ENCODE peak calls at places on chromosome 16, in five cellular contexts. H is adipocyte, F is GM23248, K is tibial nerve, Y is left lung. T is an unnamed sample.

GRCh38 chr16:851209-851810 is 50.8 kb upstream of the GNG13 start:
- DNase-seq in Y (peak; percentile 39), K (no peak), F (no peak), H (no peak), T (no peak)

GRCh38 chr16:46907061-46907774 is 23.1 kb downstream of the GPT2 start:
- DNase-seq in H (no peak), K (no peak), F (no peak), Y (no peak), T (no peak)

GRCh38 chr16:58481931-58482330 is 18.0 kb upstream of the NDRG4 start:
- DNase-seq in K (no peak), Y (no peak), F (peak; percentile 23), H (no peak), T (no peak)

GRCh38 chr16:29745126-29745852 is 501 bp downstream of the C16orf54 start:
- DNase-seq in Y (peak; percentile 82), K (no peak), F (no peak), H (no peak), T (peak; percentile 13)

GRCh38 chr16:77775911-77776909 is 12.2 kb upstream of the VAT1L start:
- DNase-seq in F (peak; percentile 54), H (no peak), Y (no peak), K (no peak), T (no peak)

GRCh38 chr16:66516808-66517585 is 32.9 kb downstream of the TK2 start:
- DNase-seq in K (peak; percentile 94), F (peak; percentile 89), Y (peak; percentile 96), H (peak; percentile 95), T (peak; percentile 37)

GRCh38 chr16:85253127-85253941 is 141.1 kb upstream of the CIBAR2 start:
- DNase-seq in F (peak; percentile 49), H (peak; percentile 72), K (no peak), Y (peak; percentile 91), T (peak; percentile 57)

GRCh38 chr16:17426451-17426850 is 44.3 kb downstream of the XYLT1 start:
- DNase-seq in F (no peak), H (no peak), Y (no peak), K (no peak), T (no peak)

GRCh38 chr16:29784157-29784556 is 6.1 kb downstream of the ZG16 start:
- DNase-seq in K (no peak), F (no peak), H (no peak), Y (no peak), T (no peak)

GRCh38 chr16:84548971-84549844 is 44.7 kb upstream of the MEAK7 start:
- DNase-seq in F (no peak), H (no peak), Y (peak; percentile 66), K (no peak), T (no peak)

GRCh38 chr16:88804173-88804551 is 573 bp downstream of the CDT1 start:
- DNase-seq in H (no peak), Y (no peak), F (no peak), K (no peak), T (no peak)

GRCh38 chr16:56985288-56985961 is 3.9 kb upstream of the NLRC5 start:
- DNase-seq in F (peak; percentile 96), K (peak; percentile 70), H (peak; percentile 93), Y (peak; percentile 84), T (no peak)

GRCh38 chr16:66693088-66693487 is 3.5 kb downstream of the CMTM4 start:
- DNase-seq in K (no peak), Y (no peak), H (no peak), F (no peak), T (no peak)

GRCh38 chr16:35752012-35752772 is 2292.8 kb downstream of the TP53TG3F start:
- DNase-seq in F (no peak), Y (peak; percentile 66), H (no peak), K (no peak), T (no peak)

GRCh38 chr16:35754391-35755369 is 2295.3 kb downstream of the TP53TG3F start:
- DNase-seq in K (no peak), Y (peak; percentile 43), F (no peak), H (no peak), T (no peak)

GRCh38 chr16:35752773-35753558 is 2293.6 kb downstream of the TP53TG3F start:
- DNase-seq in Y (peak; percentile 67), F (no peak), K (no peak), H (no peak), T (no peak)

GRCh38 chr16:35751191-35751941 is 2292.0 kb downstream of the TP53TG3F start:
- DNase-seq in F (no peak), K (no peak), Y (peak; percentile 68), H (no peak), T (no peak)

GRCh38 chr16:35753559-35754390 is 2294.4 kb downstream of the TP53TG3F start:
- DNase-seq in F (no peak), K (no peak), Y (peak; percentile 46), H (no peak), T (no peak)
- H3K9me3 ChIP-seq in F (no peaks in the 10 kb centered on the region), K (no peaks in the 10 kb centered on the region), Y (peaks cover 90% of the 10 kb centered on the region), H (no peaks in the 10 kb centered on the region), T (no peaks in the 10 kb centered on the region)

GRCh38 chr16:35405547-35405946 is 1946.1 kb downstream of the TP53TG3F start:
- DNase-seq in K (no peak), F (no peak), Y (no peak), H (no peak), T (no peak)

GRCh38 chr16:35409503-35409902 is 1950.1 kb downstream of the TP53TG3F start:
- DNase-seq in H (peak; percentile 14), Y (no peak), K (no peak), F (no peak), T (no peak)

GRCh38 chr16:35399133-35399532 is 1939.7 kb downstream of the TP53TG3F start:
- DNase-seq in Y (no peak), H (no peak), K (no peak), F (no peak), T (no peak)

GRCh38 chr16:35404273-35404672 is 1944.9 kb downstream of the TP53TG3F start:
- DNase-seq in Y (no peak), F (no peak), K (no peak), H (no peak), T (no peak)
- H3K9me3 ChIP-seq in Y (peaks cover 2% of the 10 kb centered on the region), F (no peaks in the 10 kb centered on the region), K (no peaks in the 10 kb centered on the region), H (peaks cover 6% of the 10 kb centered on the region), T (no peaks in the 10 kb centered on the region)

GRCh38 chr16:31754998-31755615 is 118.5 kb upstream of the ZNF267 start:
- DNase-seq in K (no peak), H (no peak), Y (no peak), F (peak; percentile 1), T (no peak)
- H3K9me3 ChIP-seq in K (peaks cover 93% of the 10 kb centered on the region), H (peaks cover 96% of the 10 kb centered on the region), Y (peaks cover 96% of the 10 kb centered on the region), F (peaks cover 57% of the 10 kb centered on the region), T (peaks cover 61% of the 10 kb centered on the region)

DNA sequence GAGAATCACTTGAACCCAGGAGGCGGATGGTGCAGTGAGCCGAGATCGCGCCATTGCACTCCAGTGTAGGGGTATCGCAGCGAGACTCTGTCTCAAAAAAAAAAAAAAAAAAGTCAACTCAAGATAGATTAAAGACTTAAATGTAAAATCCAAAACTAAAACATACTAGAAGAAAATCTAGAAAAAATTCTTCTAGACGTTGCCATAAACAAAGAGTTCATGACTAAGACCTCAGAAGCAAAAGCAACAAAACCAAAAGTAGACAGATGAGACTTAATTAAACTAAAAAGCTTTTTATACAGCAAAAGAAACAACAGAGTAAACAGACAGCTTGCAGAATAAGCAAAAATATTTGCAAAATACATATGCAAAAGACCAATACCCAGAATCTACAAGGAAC is 61.2 kb upstream of the ABCC11 start:
- DNase-seq in F (no peak), Y (peak; percentile 28), K (no peak), H (no peak), T (no peak)
- H3K9me3 ChIP-seq in F (no peaks in the 10 kb centered on the region), Y (peaks cover 44% of the 10 kb centered on the region), K (peaks cover 4% of the 10 kb centered on the region), H (peaks cover 31% of the 10 kb centered on the region), T (peaks cover 14% of the 10 kb centered on the region)

DNA sequence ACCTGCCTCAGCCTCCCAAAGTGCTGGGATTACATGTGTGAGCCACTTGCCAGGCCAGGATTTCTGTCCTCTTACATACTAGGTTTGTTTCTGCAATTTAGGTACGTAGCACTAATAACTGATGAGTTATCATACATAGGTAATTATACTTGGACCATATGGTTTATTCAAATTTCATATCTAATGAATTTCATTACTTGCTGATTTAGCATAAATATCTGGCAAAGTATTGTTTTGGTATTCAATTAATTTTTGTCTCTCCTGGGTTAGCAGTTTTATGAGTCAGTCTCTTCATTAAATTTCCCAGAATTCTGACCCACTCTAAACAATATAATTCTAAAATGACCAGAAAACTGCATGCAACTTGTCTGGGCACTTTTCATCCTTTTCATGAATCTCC is 2146.5 kb downstream of the TP53TG3F start:
- DNase-seq in H (no peak), F (no peak), K (no peak), Y (no peak), T (no peak)
- H3K9me3 ChIP-seq in H (no peaks in the 10 kb centered on the region), F (no peaks in the 10 kb centered on the region), K (no peaks in the 10 kb centered on the region), Y (peaks cover 3% of the 10 kb centered on the region), T (no peaks in the 10 kb centered on the region)

GRCh38 chr16:35450648-35451047 is 1991.2 kb downstream of the TP53TG3F start:
- DNase-seq in K (no peak), Y (no peak), F (no peak), H (no peak), T (no peak)
- H3K9me3 ChIP-seq in K (peaks cover 8% of the 10 kb centered on the region), Y (peaks cover 94% of the 10 kb centered on the region), F (no peaks in the 10 kb centered on the region), H (peaks cover 51% of the 10 kb centered on the region), T (no peaks in the 10 kb centered on the region)

T was measured in T-helper 17 cell.